ENCODE peak calls at places on chromosomes 2 and 18, in five cellular contexts. S, Q, K, L and G are unnamed samples.

GRCh38 chr2:112480540-112481049 is 1.4 kb upstream of the TTL start:
- DNase-seq in S (peak), Q (no peak), K (peak), L (no peak), G (no peak)

GRCh38 chr18:3294435-3295080 is 32.6 kb downstream of the MYL12B start:
- DNase-seq in K (no peak), L (no peak), S (no peak), Q (no peak), G (no peak)

GRCh38 chr2:185241556-185241955 is 497.0 kb upstream of the FSIP2 start:
- DNase-seq in Q (no peak), K (no peak), L (no peak), S (no peak), G (no peak)

GRCh38 chr2:190478572-190478971 is 56.0 kb downstream of the NEMP2 start:
- DNase-seq in Q (no peak), L (no peak), S (no peak), K (no peak), G (no peak)

GRCh38 chr2:238720232-238720672 is 127.6 kb upstream of the TWIST2 start:
- DNase-seq in Q (peak), S (peak), L (peak), K (peak), G (no peak)

GRCh38 chr2:81872043-81872442 is 1567.5 kb upstream of the LRRTM1 start:
- DNase-seq in Q (no peak), K (no peak), L (no peak), S (no peak), G (no peak)

GRCh38 chr2:205527801-205528200 is 154.5 kb upstream of the NRP2 start:
- DNase-seq in K (no peak), S (no peak), Q (no peak), L (no peak), G (no peak)

GRCh38 chr2:129771606-129772598 is 207.6 kb upstream of the RAB6C start:
- DNase-seq in Q (no peak), S (no peak), K (no peak), L (no peak), G (no peak)

GRCh38 chr2:120223034-120223912 is at the start of gene TMEM185B:
- DNase-seq in K (peak), Q (peak), L (no peak), S (peak), G (no peak)

GRCh38 chr2:86193901-86194567 is 1.2 kb downstream of the IMMT start:
- DNase-seq in K (peak), L (no peak), Q (no peak), S (no peak), G (no peak)

GRCh38 chr2:86622878-86623548 is 652 bp downstream of the RNF103 start:
- DNase-seq in Q (no peak), S (peak), L (no peak), K (no peak), G (no peak)

GRCh38 chr2:175605599-175605988 is 396.5 kb downstream of the LNPK start:
- DNase-seq in L (no peak), S (no peak), Q (no peak), K (peak), G (no peak)

GRCh38 chr2:105536175-105536574 is 137.3 kb upstream of the FHL2 start:
- DNase-seq in K (no peak), L (no peak), S (no peak), Q (no peak), G (no peak)

GRCh38 chr18:78069784-78070664 is 820.4 kb downstream of the GALR1 start:
- DNase-seq in Q (no peak), L (no peak), K (no peak), S (no peak), G (no peak)

GRCh38 chr18:41354151-41354550 is 600.9 kb upstream of the PIK3C3 start:
- DNase-seq in L (no peak), K (no peak), S (no peak), Q (no peak), G (no peak)

GRCh38 chr2:105737980-105738657 is 6.6 kb upstream of the NCK2 start:
- DNase-seq in S (no peak), Q (no peak), K (no peak), L (no peak), G (no peak)

GRCh38 chr2:190180313-190181065 is 118.0 kb upstream of the MSTN start:
- DNase-seq in K (peak), S (peak), L (peak), Q (peak), G (no peak)

GRCh38 chr18:24095976-24096375 is 42.9 kb upstream of the CABYR start:
- DNase-seq in L (no peak), K (no peak), S (no peak), Q (no peak), G (no peak)

GRCh38 chr2:224734949-224735348 is 18.8 kb upstream of the CCDC195 start:
- DNase-seq in L (no peak), K (no peak), S (no peak), Q (no peak), G (no peak)

GRCh38 chr2:54614815-54615214 is 108.6 kb upstream of the EML6 start:
- DNase-seq in L (no peak), Q (no peak), K (no peak), S (no peak), G (no peak)

GRCh38 chr2:144759746-144760145 is 239.8 kb upstream of the ZEB2 start:
- DNase-seq in S (no peak), L (no peak), Q (no peak), K (no peak), G (no peak)

GRCh38 chr2:1262609-1263008 is 150.7 kb upstream of the TPO start:
- DNase-seq in S (no peak), Q (no peak), L (no peak), K (no peak), G (no peak)

GRCh38 chr2:233444501-233444900 is 90.2 kb downstream of the DGKD start:
- DNase-seq in L (no peak), S (no peak), Q (no peak), K (no peak), G (no peak)

GRCh38 chr2:236449167-236449586 is 120.4 kb upstream of the ACKR3 start:
- DNase-seq in L (no peak), K (no peak), S (no peak), Q (no peak), G (no peak)

GRCh38 chr2:169193624-169194023 is 124.3 kb downstream of the DHRS9 start:
- DNase-seq in K (no peak), Q (no peak), L (no peak), S (no peak), G (no peak)

GRCh38 chr2:231146656-231147055 is 21.8 kb upstream of the HTR2B start:
- DNase-seq in L (no peak), Q (no peak), S (no peak), K (no peak), G (no peak)

GRCh38 chr2:109447251-109447661 is 166.5 kb downstream of the SEPTIN10 start:
- DNase-seq in L (no peak), S (peak), Q (no peak), K (no peak), G (no peak)

GRCh38 chr2:88950010-88950409 is 258.5 kb downstream of the RPIA start:
- DNase-seq in S (peak), L (no peak), K (peak), Q (no peak), G (no peak)

GRCh38 chr18:77102246-77103040 is 30.1 kb downstream of the MBP start:
- DNase-seq in K (no peak), S (peak), Q (no peak), L (no peak), G (peak)

GRCh38 chr2:155309483-155309882 is 611.0 kb downstream of the KCNJ3 start:
- DNase-seq in L (no peak), S (no peak), K (no peak), Q (no peak), G (no peak)

GRCh38 chr2:8527676-8528075 is 154.2 kb upstream of the ID2 start:
- DNase-seq in L (no peak), Q (no peak), S (no peak), K (no peak), G (no peak)

GRCh38 chr2:174339971-174340399 is 5.2 kb downstream of the SP9 start:
- DNase-seq in K (no peak), S (no peak), L (no peak), Q (no peak), G (no peak)

GRCh38 chr18:79484661-79485621 is 89.2 kb downstream of the NFATC1 start:
- DNase-seq in Q (peak), S (no peak), L (no peak), K (peak), G (no peak)

GRCh38 chr2:2799151-2799697 is 468.1 kb upstream of the MYT1L start:
- DNase-seq in L (no peak), K (no peak), S (no peak), Q (no peak), G (no peak)

GRCh38 chr2:233165895-233166661 is 85.4 kb upstream of the ATG16L1 start:
- DNase-seq in Q (no peak), S (no peak), L (no peak), K (no peak), G (no peak)

GRCh38 chr2:19767876-19768275 is 133.9 kb downstream of the TTC32 start:
- DNase-seq in S (no peak), Q (no peak), K (no peak), L (no peak), G (no peak)

DNA sequence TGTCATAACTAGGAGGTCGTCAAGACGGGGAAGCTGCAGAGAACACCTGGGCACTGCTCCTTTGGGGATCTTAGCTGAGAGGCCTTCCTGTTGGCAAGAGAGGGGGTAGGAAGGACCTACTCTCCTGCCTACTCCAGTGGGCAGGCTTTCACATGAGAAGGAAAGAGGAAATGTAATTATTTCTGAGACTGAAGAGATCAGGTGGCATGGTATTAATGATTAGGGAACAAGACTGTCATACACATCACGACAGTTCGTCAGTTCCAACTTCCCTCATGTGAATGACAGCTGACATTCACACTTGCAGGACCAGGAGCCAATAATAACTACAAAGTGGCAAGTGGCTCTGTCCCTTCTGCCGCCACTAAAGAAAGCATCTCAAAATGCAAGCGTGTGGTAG is 89.9 kb downstream of the ZCCHC2 start:
- DNase-seq in L (no peak), S (no peak), Q (no peak), K (no peak), G (no peak)
- TF ChIP-seq SUZ12 in L (no peak), S (no peak), Q (no peak), K (no peak), G (no peak)

GRCh38 chr2:164766931-164767330 is 74.7 kb downstream of the COBLL1 start:
- DNase-seq in Q (no peak), L (no peak), S (no peak), K (peak), G (no peak)

GRCh38 chr2:164764474-164764873 is 77.1 kb downstream of the COBLL1 start:
- DNase-seq in K (no peak), S (no peak), L (no peak), Q (no peak), G (no peak)

GRCh38 chr2:164764996-164765395 is 76.6 kb downstream of the COBLL1 start:
- DNase-seq in Q (no peak), L (no peak), K (no peak), S (no peak), G (no peak)

GRCh38 chr2:164763431-164763830 is 78.2 kb downstream of the COBLL1 start:
- DNase-seq in Q (no peak), K (no peak), S (no peak), L (no peak), G (no peak)

DNA sequence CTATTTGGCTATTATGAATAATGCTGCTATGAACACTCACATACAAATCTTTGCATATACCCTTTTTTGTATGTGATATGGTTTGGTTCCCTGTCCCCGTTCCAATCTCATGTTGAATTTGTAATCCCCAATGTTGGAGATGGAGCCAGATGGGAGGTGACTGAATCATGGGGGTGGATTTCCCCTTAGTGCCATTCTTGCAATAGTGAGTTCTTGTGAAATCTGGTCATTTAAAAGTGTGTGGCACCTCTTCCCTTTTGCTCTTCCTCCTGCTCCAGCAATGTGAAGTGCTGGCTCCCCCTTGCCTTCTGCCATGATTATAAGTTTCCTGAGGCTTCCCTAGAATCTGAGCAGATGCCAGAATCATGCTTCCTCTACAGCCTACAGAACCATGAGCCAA is 75.4 kb downstream of the COBLL1 start:
- DNase-seq in K (no peak), L (no peak), Q (no peak), S (no peak), G (no peak)
- TF ChIP-seq SUZ12 in K (no peak), L (no peak), Q (no peak), S (no peak), G (no peak)

DNA sequence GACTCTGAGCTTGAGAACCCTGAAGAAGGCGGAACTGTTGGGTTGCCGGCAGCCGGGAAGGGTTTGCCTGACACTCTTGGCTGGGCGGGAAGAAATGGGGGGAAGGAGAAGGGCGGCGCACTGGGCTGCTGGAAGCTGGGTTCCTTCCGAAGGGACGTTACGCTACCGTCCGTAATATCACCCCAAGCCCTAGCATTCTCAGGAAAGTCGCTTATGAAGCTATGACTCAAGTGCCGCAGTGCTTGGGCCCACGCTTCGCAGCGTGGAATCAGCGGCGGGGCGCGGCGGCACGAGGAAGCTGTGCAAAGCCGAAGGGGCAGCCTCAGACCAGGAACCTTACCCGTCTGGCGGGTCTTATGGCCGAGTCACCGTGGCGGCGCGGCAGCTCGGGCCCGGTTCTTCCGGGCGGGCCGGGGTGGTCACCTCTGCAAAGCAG is 50.2 kb upstream of the SIGLEC15 start:
- DNase-seq in K (no peak), Q (peak), L (no peak), S (no peak), G (no peak)
- TF ChIP-seq SUZ12 in K (no peak), Q (no peak), L (no peak), S (no peak), G (no peak)

DNA sequence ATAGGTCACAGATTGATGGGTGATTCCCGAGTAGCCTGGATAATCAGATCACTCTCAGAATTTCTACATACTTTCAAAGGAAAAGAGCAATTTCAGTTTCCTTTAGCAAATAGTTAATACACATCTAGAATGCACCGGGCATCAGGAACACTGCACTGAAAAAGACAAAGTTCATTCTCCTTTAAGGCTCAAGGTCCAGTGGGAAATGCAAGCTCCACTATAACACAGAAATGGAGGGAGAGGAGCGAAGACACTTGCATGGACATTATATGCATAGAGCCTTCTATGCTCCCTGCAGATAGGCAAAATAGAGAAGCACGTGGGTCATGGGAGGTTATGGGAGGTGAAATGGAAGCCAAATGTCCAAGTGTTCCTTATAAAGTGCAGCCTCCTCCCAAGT is 49.1 kb downstream of the SLC9A4 start:
- DNase-seq in K (no peak), Q (no peak), L (no peak), S (no peak), G (no peak)
- TF ChIP-seq SUZ12 in K (no peak), Q (no peak), L (no peak), S (no peak), G (no peak)

GRCh38 chr2:47002480-47003381 is 87.1 kb upstream of the MCFD2 start:
- DNase-seq in Q (peak), S (no peak), K (no peak), L (no peak), G (no peak)
- TF ChIP-seq SUZ12 in Q (no peak), S (no peak), K (no peak), L (no peak), G (no peak)